ENCODE peak calls at places on chromosome 1, in six cellular contexts. One of them, this sample, is unnamed.

GRCh38 chr1:230277201-230277771 is 148.8 kb downstream of the PGBD5 start:
- DNase-seq in endothelial cell: no peak
- DNase-seq in caudate nucleus: no peak
- DNase-seq in left lung: no peak
- DNase-seq in dorsolateral prefrontal cortex: no peak
- DNase-seq in pons: no peak
- DNase-seq in this sample: peak; percentile 26

GRCh38 chr1:84851839-84852238 is 41.2 kb downstream of the LPAR3 start:
- DNase-seq in endothelial cell: no peak
- DNase-seq in caudate nucleus: no peak
- DNase-seq in left lung: no peak
- DNase-seq in dorsolateral prefrontal cortex: no peak
- DNase-seq in pons: no peak
- DNase-seq in this sample: no peak

GRCh38 chr1:225700889-225701465 is 48.1 kb upstream of the ENAH start:
- DNase-seq in endothelial cell: no peak
- DNase-seq in caudate nucleus: no peak
- DNase-seq in left lung: no peak
- DNase-seq in dorsolateral prefrontal cortex: no peak
- DNase-seq in pons: no peak
- DNase-seq in this sample: no peak

GRCh38 chr1:90821152-90821792 is 104.2 kb upstream of the BARHL2 start:
- DNase-seq in endothelial cell: no peak
- DNase-seq in caudate nucleus: no peak
- DNase-seq in left lung: no peak
- DNase-seq in dorsolateral prefrontal cortex: no peak
- DNase-seq in pons: no peak
- DNase-seq in this sample: no peak

GRCh38 chr1:161736332-161736969 is 13.1 kb upstream of the DUSP12 start:
- DNase-seq in endothelial cell: no peak
- DNase-seq in caudate nucleus: no peak
- DNase-seq in left lung: no peak
- DNase-seq in dorsolateral prefrontal cortex: no peak
- DNase-seq in pons: no peak
- DNase-seq in this sample: no peak

GRCh38 chr1:246111570-246111969 is 395.5 kb downstream of the SMYD3 start:
- DNase-seq in endothelial cell: no peak
- DNase-seq in caudate nucleus: no peak
- DNase-seq in left lung: no peak
- DNase-seq in dorsolateral prefrontal cortex: no peak
- DNase-seq in pons: no peak
- DNase-seq in this sample: no peak

GRCh38 chr1:26858891-26859630 is 3.9 kb upstream of the SFN start:
- DNase-seq in endothelial cell: no peak
- DNase-seq in caudate nucleus: no peak
- DNase-seq in left lung: no peak
- DNase-seq in dorsolateral prefrontal cortex: no peak
- DNase-seq in pons: no peak
- DNase-seq in this sample: no peak

GRCh38 chr1:203172184-203173115 is 3.2 kb downstream of the MYBPH start:
- DNase-seq in endothelial cell: peak; percentile 89
- DNase-seq in caudate nucleus: peak; percentile 32
- DNase-seq in left lung: peak; percentile 71
- DNase-seq in dorsolateral prefrontal cortex: peak; percentile 75
- DNase-seq in pons: peak; percentile 65
- DNase-seq in this sample: no peak

GRCh38 chr1:111600295-111600694 is 19.3 kb upstream of the RAP1A start:
- DNase-seq in endothelial cell: no peak
- DNase-seq in caudate nucleus: no peak
- DNase-seq in left lung: peak; percentile 36
- DNase-seq in dorsolateral prefrontal cortex: no peak
- DNase-seq in pons: no peak
- DNase-seq in this sample: no peak

GRCh38 chr1:112866151-112866550 is 89.8 kb downstream of the SLC16A1 start:
- DNase-seq in endothelial cell: no peak
- DNase-seq in caudate nucleus: no peak
- DNase-seq in left lung: no peak
- DNase-seq in dorsolateral prefrontal cortex: no peak
- DNase-seq in pons: no peak
- DNase-seq in this sample: no peak

GRCh38 chr1:224781800-224782199 is 147.7 kb upstream of the DNAH14 start:
- DNase-seq in endothelial cell: no peak
- DNase-seq in caudate nucleus: no peak
- DNase-seq in left lung: no peak
- DNase-seq in dorsolateral prefrontal cortex: no peak
- DNase-seq in pons: no peak
- DNase-seq in this sample: no peak

GRCh38 chr1:6096243-6097116 is 50.8 kb downstream of the KCNAB2 start:
- DNase-seq in endothelial cell: no peak
- DNase-seq in caudate nucleus: no peak
- DNase-seq in left lung: no peak
- DNase-seq in dorsolateral prefrontal cortex: no peak
- DNase-seq in pons: no peak
- DNase-seq in this sample: no peak

GRCh38 chr1:13512472-13512871 is 1.3 kb downstream of the LRRC38 start:
- DNase-seq in endothelial cell: no peak
- DNase-seq in caudate nucleus: no peak
- DNase-seq in left lung: no peak
- DNase-seq in dorsolateral prefrontal cortex: no peak
- DNase-seq in pons: no peak
- DNase-seq in this sample: no peak

GRCh38 chr1:9422921-9423505 is 116.3 kb upstream of the SLC25A33 start:
- DNase-seq in endothelial cell: no peak
- DNase-seq in caudate nucleus: no peak
- DNase-seq in left lung: no peak
- DNase-seq in dorsolateral prefrontal cortex: no peak
- DNase-seq in pons: no peak
- DNase-seq in this sample: no peak

GRCh38 chr1:225519166-225519863 is 91.5 kb upstream of the LBR start:
- DNase-seq in endothelial cell: peak; percentile 17
- DNase-seq in caudate nucleus: no peak
- DNase-seq in left lung: no peak
- DNase-seq in dorsolateral prefrontal cortex: no peak
- DNase-seq in pons: no peak
- DNase-seq in this sample: no peak

GRCh38 chr1:62884156-62884740 is 100.3 kb downstream of the ATG4C start:
- DNase-seq in endothelial cell: no peak
- DNase-seq in caudate nucleus: no peak
- DNase-seq in left lung: no peak
- DNase-seq in dorsolateral prefrontal cortex: no peak
- DNase-seq in pons: no peak
- DNase-seq in this sample: no peak

GRCh38 chr1:193700710-193701355 is 514.4 kb upstream of the B3GALT2 start:
- DNase-seq in endothelial cell: no peak
- DNase-seq in caudate nucleus: no peak
- DNase-seq in left lung: no peak
- DNase-seq in dorsolateral prefrontal cortex: no peak
- DNase-seq in pons: no peak
- DNase-seq in this sample: no peak

GRCh38 chr1:2230781-2231666 is 2.9 kb downstream of the SKI start:
- DNase-seq in endothelial cell: no peak
- DNase-seq in caudate nucleus: peak; percentile 63
- DNase-seq in left lung: no peak
- DNase-seq in dorsolateral prefrontal cortex: peak; percentile 76
- DNase-seq in pons: peak; percentile 75
- DNase-seq in this sample: no peak

GRCh38 chr1:116997666-116998065 is 3.9 kb upstream of the CD101 start:
- DNase-seq in endothelial cell: no peak
- DNase-seq in caudate nucleus: no peak
- DNase-seq in left lung: no peak
- DNase-seq in dorsolateral prefrontal cortex: no peak
- DNase-seq in pons: no peak
- DNase-seq in this sample: no peak

GRCh38 chr1:205658943-205659581 is 21.2 kb downstream of the SLC45A3 start:
- DNase-seq in endothelial cell: peak; percentile 88
- DNase-seq in caudate nucleus: peak; percentile 67
- DNase-seq in left lung: peak; percentile 82
- DNase-seq in dorsolateral prefrontal cortex: peak; percentile 88
- DNase-seq in pons: peak; percentile 88
- DNase-seq in this sample: peak; percentile 86

GRCh38 chr1:159000627-159001026 is 9.1 kb upstream of the IFI16 start:
- DNase-seq in endothelial cell: peak; percentile 45
- DNase-seq in caudate nucleus: peak; percentile 38
- DNase-seq in left lung: peak; percentile 78
- DNase-seq in dorsolateral prefrontal cortex: peak; percentile 67
- DNase-seq in pons: peak; percentile 91
- DNase-seq in this sample: peak; percentile 11

GRCh38 chr1:197781998-197782718 is 6.9 kb upstream of the DENND1B start:
- DNase-seq in endothelial cell: no peak
- DNase-seq in caudate nucleus: no peak
- DNase-seq in left lung: no peak
- DNase-seq in dorsolateral prefrontal cortex: no peak
- DNase-seq in pons: no peak
- DNase-seq in this sample: no peak